ENCODE peak calls at places on chromosomes 13 and 19, in nine cellular contexts. H is left ventricle myocardium inferior; C is HEK293T; Z is naive thymus-derived CD8-positive, alpha-beta T cell; J is left ventricle myocardium superior; O is GM23248; L is NCI-H2171; W is pulmonary artery endothelial cell; I is NCI-H2107. F is an unnamed sample.

GRCh38 chr19:35596366-35596999 is 10.5 kb downstream of the PMIS2 start:
- DNase-seq in I (no peak), H (no peak), Z (no peak), C (peak), O (no peak), W (no peak), J (no peak), L (no peak), F (no peak)

GRCh38 chr13:44040754-44041100 is 161.0 kb downstream of the LACC1 start:
- DNase-seq in C (no peak), J (no peak), Z (no peak), L (no peak), H (no peak), W (no peak), I (no peak), O (peak), F (no peak)

GRCh38 chr13:57627663-57628062 is 3.9 kb upstream of the PCDH17 start:
- DNase-seq in H (no peak), O (peak), C (peak), W (no peak), I (no peak), J (no peak), L (peak), Z (no peak), F (peak)

GRCh38 chr13:90455861-90456260 is 891.6 kb upstream of the MIR17HG start:
- DNase-seq in L (no peak), I (no peak), J (no peak), C (no peak), Z (no peak), O (no peak), W (no peak), H (no peak), F (no peak)

GRCh38 chr13:106619688-106620555 is 52.0 kb upstream of the ARGLU1 start:
- DNase-seq in Z (no peak), W (peak), L (peak), I (no peak), C (peak), O (peak), H (no peak), J (no peak), F (peak)

GRCh38 chr19:29645911-29646310 is 19.4 kb upstream of the PLEKHF1 start:
- DNase-seq in H (peak), W (no peak), J (peak), O (peak), C (no peak), I (no peak), Z (no peak), L (no peak), F (peak)

GRCh38 chr13:91141619-91142061 is 205.8 kb upstream of the MIR17HG start:
- DNase-seq in H (no peak), L (no peak), O (no peak), I (no peak), Z (no peak), C (peak), J (no peak), W (no peak), F (no peak)

GRCh38 chr19:50519006-50519575 is 5.4 kb upstream of the ASPDH start:
- DNase-seq in Z (no peak), J (peak), C (no peak), O (no peak), W (no peak), I (no peak), L (no peak), H (no peak), F (no peak)

GRCh38 chr19:29526730-29527499 is 1.1 kb downstream of the VSTM2B start:
- DNase-seq in C (no peak), I (no peak), O (peak), Z (no peak), J (no peak), H (no peak), W (no peak), L (no peak), F (peak)

GRCh38 chr13:108830916-108831315 is 201.5 kb downstream of the MYO16 start:
- DNase-seq in J (no peak), Z (no peak), L (no peak), W (no peak), I (no peak), H (no peak), O (no peak), C (no peak), F (no peak)

GRCh38 chr13:109744512-109745051 is 41.8 kb downstream of the IRS2 start:
- DNase-seq in Z (no peak), J (peak), I (no peak), H (peak), O (no peak), C (no peak), L (peak), W (peak), F (no peak)

GRCh38 chr19:48490980-48491792 is 20.4 kb downstream of the LMTK3 start:
- DNase-seq in L (peak), H (no peak), C (peak), O (peak), Z (peak), I (peak), J (no peak), W (no peak), F (no peak)

GRCh38 chr13:39510296-39510695 is 92.7 kb downstream of the LHFPL6 start:
- DNase-seq in Z (no peak), H (no peak), W (no peak), L (no peak), J (no peak), I (no peak), C (no peak), O (no peak), F (no peak)

GRCh38 chr13:100506600-100507422 is 81.8 kb downstream of the GGACT start:
- DNase-seq in H (no peak), W (no peak), O (no peak), Z (no peak), L (no peak), J (no peak), C (no peak), I (peak), F (peak)

GRCh38 chr19:1379961-1380489 is 3.7 kb upstream of the NDUFS7 start:
- DNase-seq in W (no peak), H (no peak), I (no peak), Z (no peak), C (no peak), L (no peak), O (no peak), J (no peak), F (no peak)

GRCh38 chr19:20371911-20372310 is 193.7 kb downstream of the ZNF737 start:
- DNase-seq in J (no peak), L (no peak), I (no peak), C (no peak), Z (no peak), H (no peak), O (no peak), W (no peak), F (no peak)

GRCh38 chr13:22915442-22916082 is 265.2 kb upstream of the SGCG start:
- DNase-seq in J (peak), H (peak), O (peak), L (no peak), W (no peak), C (peak), Z (no peak), I (no peak), F (no peak)

GRCh38 chr19:39132344-39132969 is 6.9 kb downstream of the PAK4 start:
- DNase-seq in L (no peak), H (no peak), I (no peak), W (no peak), C (no peak), J (no peak), Z (no peak), O (no peak), F (no peak)

GRCh38 chr19:32469796-32470195 is 64.2 kb downstream of the DPY19L3 start:
- DNase-seq in J (no peak), W (no peak), Z (no peak), H (no peak), O (peak), C (no peak), L (no peak), I (no peak), F (no peak)

GRCh38 chr13:95267662-95268369 is 33.4 kb downstream of the ABCC4 start:
- DNase-seq in I (no peak), W (no peak), H (no peak), Z (no peak), J (no peak), C (no peak), L (peak), O (peak), F (peak)

F was measured in KBM-7.